ENCODE peak calls at places on chromosomes 2 and 18, in four cellular contexts. V is activated effector memory CD4-positive, alpha-beta T cell treated with Interleukin-2 at 50 U/mL for 16 hours; D is NCI-H1694; W is left cardiac atrium. P is an unnamed sample.

GRCh38 chr2:100451734-100452133 is 18.5 kb upstream of the NMS start:
- DNase-seq in W (no peak), D (no peak), V (no peak), P (no peak)

GRCh38 chr2:174544802-174545201 is 52.8 kb downstream of the WIPF1 start:
- DNase-seq in V (no peak), D (no peak), W (no peak), P (no peak)

GRCh38 chr2:20424300-20425290 is 22.3 kb upstream of the RHOB start:
- DNase-seq in V (no peak), W (peak; percentile 38), D (no peak), P (peak; percentile 97)

GRCh38 chr2:160613466-160614153 is 120.0 kb upstream of the RBMS1 start:
- DNase-seq in D (no peak), W (no peak), V (no peak), P (peak; percentile 90)

GRCh38 chr18:45521151-45521550 is 94.1 kb upstream of the SLC14A2 start:
- DNase-seq in W (no peak), D (no peak), V (no peak), P (peak; percentile 86)

GRCh38 chr2:234071664-234072063 is 21.2 kb downstream of the SPP2 start:
- DNase-seq in D (no peak), V (no peak), W (no peak), P (no peak)

GRCh38 chr18:32840962-32841361 is 68.1 kb upstream of the KLHL14 start:
- DNase-seq in W (no peak), V (no peak), D (no peak), P (no peak)

GRCh38 chr2:117832905-117833613 is 18.6 kb downstream of the DDX18 start:
- DNase-seq in V (no peak), D (no peak), W (no peak), P (peak; percentile 36)

GRCh38 chr2:190528521-190529001 is 6.0 kb downstream of the NEMP2 start:
- DNase-seq in W (no peak), V (no peak), D (no peak), P (peak; percentile 56)

GRCh38 chr2:37786854-37787253 is 115.4 kb upstream of the CDC42EP3 start:
- DNase-seq in W (no peak), D (peak; percentile 90), V (no peak), P (no peak)

GRCh38 chr18:75199327-75199726 is 9.6 kb downstream of the PTGR3 start:
- DNase-seq in D (no peak), V (no peak), W (no peak), P (no peak)

GRCh38 chr18:44917865-44918476 is 237.3 kb downstream of the SETBP1 start:
- DNase-seq in D (no peak), V (no peak), W (peak; percentile 67), P (peak; percentile 28)

GRCh38 chr2:118186858-118187254 is 98.6 kb downstream of the INSIG2 start:
- DNase-seq in W (no peak), D (no peak), V (no peak), P (no peak)

GRCh38 chr2:236622660-236623059 is 53.0 kb downstream of the ACKR3 start:
- DNase-seq in D (no peak), V (no peak), W (no peak), P (no peak)

GRCh38 chr2:216877085-216877484 is 17.2 kb upstream of the TNP1 start:
- DNase-seq in W (no peak), V (no peak), D (no peak), P (no peak)

GRCh38 chr18:36828157-36828629 is 609 bp downstream of the TPGS2 start:
- DNase-seq in D (no peak), W (no peak), V (no peak), P (peak; percentile 62)

GRCh38 chr2:152548996-152549395 is 168.3 kb downstream of the PRPF40A start:
- DNase-seq in D (no peak), W (no peak), V (no peak), P (peak; percentile 80)

GRCh38 chr2:164976301-164976700 is 21.0 kb upstream of the SLC38A11 start:
- DNase-seq in D (no peak), V (no peak), W (no peak), P (no peak)

GRCh38 chr2:71833855-71834554 is 313.7 kb downstream of the CYP26B1 start:
- DNase-seq in D (no peak), W (peak; percentile 63), V (no peak), P (peak; percentile 50)

GRCh38 chr2:231300020-231300721 is 95.3 kb upstream of the B3GNT7 start:
- DNase-seq in D (peak; percentile 13), W (no peak), V (no peak), P (no peak)

GRCh38 chr2:197008229-197008628 is 81.7 kb upstream of the PGAP1 start:
- DNase-seq in D (no peak), W (no peak), V (no peak), P (peak; percentile 37)

P was measured in fibroblast of lung.